ENCODE peak calls at places on chromosomes 13 and 19, in five cellular contexts. Z is WTC11, V is HCT116, K is H1, O is GM12878. F is an unnamed sample.

GRCh38 chr13:94481966-94482365 is 2.5 kb upstream of the DCT start:
- DNase-seq in Z (no peak), V (no peak), O (no peak), K (no peak), F (no peak)

GRCh38 chr13:40640845-40641458 is 25.5 kb downstream of the FOXO1 start:
- DNase-seq in V (no peak), O (no peak), Z (no peak), K (no peak), F (no peak)

GRCh38 chr19:8320564-8321066 is 560 bp downstream of the NDUFA7 start:
- DNase-seq in K (no peak), V (no peak), Z (no peak), O (no peak), F (no peak)

GRCh38 chr19:48990400-48990799 is 2.7 kb downstream of the GYS1 start:
- DNase-seq in Z (no peak), V (no peak), O (no peak), K (no peak), F (no peak)

GRCh38 chr19:6056282-6056741 is 54.0 kb downstream of the RFX2 start:
- DNase-seq in Z (no peak), V (no peak), K (no peak), O (no peak), F (no peak)

GRCh38 chr19:45767410-45767880 is 1.6 kb downstream of the SIX5 start:
- DNase-seq in O (no peak), V (no peak), Z (peak; percentile 69), K (no peak), F (peak; percentile 64)

GRCh38 chr13:25802579-25802978 is 249.2 kb downstream of the SHISA2 start:
- DNase-seq in V (no peak), K (no peak), O (no peak), Z (no peak), F (no peak)

GRCh38 chr13:32255744-32256120 is 59.4 kb downstream of the ZAR1L start:
- DNase-seq in Z (no peak), V (no peak), O (no peak), K (no peak), F (no peak)

GRCh38 chr13:112765734-112766133 is 75.9 kb downstream of the ATP11A start:
- DNase-seq in O (no peak), V (no peak), Z (no peak), K (no peak), F (peak; percentile 12)

GRCh38 chr13:51729853-51730553 is 74.0 kb downstream of the DHRS12 start:
- DNase-seq in O (no peak), V (no peak), K (no peak), Z (no peak), F (no peak)

GRCh38 chr13:109737606-109738005 is 48.8 kb downstream of the IRS2 start:
- DNase-seq in V (no peak), K (no peak), O (no peak), Z (no peak), F (no peak)

GRCh38 chr13:113726961-113727411 is 32.0 kb upstream of the TMEM255B start:
- DNase-seq in Z (no peak), O (no peak), V (no peak), K (no peak), F (no peak)

GRCh38 chr19:328025-328505 is 16.5 kb downstream of the MIER2 start:
- DNase-seq in V (peak; percentile 6), Z (no peak), O (no peak), K (no peak), F (no peak)

GRCh38 chr13:58165617-58166016 is 534.1 kb downstream of the PCDH17 start:
- DNase-seq in O (no peak), V (no peak), Z (no peak), K (no peak), F (no peak)

GRCh38 chr13:101829484-101829883 is 377.0 kb downstream of the ITGBL1 start:
- DNase-seq in Z (no peak), V (no peak), K (no peak), O (no peak), F (no peak)

GRCh38 chr19:40523322-40524047 is 53.2 kb upstream of the SHKBP1 start:
- DNase-seq in K (peak; percentile 87), O (no peak), Z (peak; percentile 87), V (peak; percentile 72), F (peak; percentile 88)

GRCh38 chr19:13055213-13056051 is 47.2 kb downstream of the LYL1 start:
- DNase-seq in V (no peak), Z (peak; percentile 61), K (peak; percentile 80), O (no peak), F (no peak)

GRCh38 chr13:49620170-49620621 is 8.1 kb upstream of the ARL11 start:
- DNase-seq in O (no peak), Z (no peak), V (no peak), K (no peak), F (no peak)

GRCh38 chr13:76350399-76350798 is 535.8 kb downstream of the KCTD12 start:
- DNase-seq in K (no peak), O (no peak), Z (no peak), V (no peak), F (no peak)

GRCh38 chr13:66021846-66022245 is 1208.3 kb downstream of the PCDH9 start:
- DNase-seq in V (no peak), Z (no peak), K (no peak), O (no peak), F (no peak)

GRCh38 chr19:46324277-46324676 is 22.6 kb upstream of the PPP5C start:
- DNase-seq in Z (no peak), O (no peak), V (no peak), K (no peak), F (no peak)

GRCh38 chr19:10000171-10000826 is 10.0 kb downstream of the COL5A3 start:
- DNase-seq in O (no peak), V (peak; percentile 62), Z (peak; percentile 84), K (peak; percentile 87), F (peak; percentile 85)

GRCh38 chr19:6723108-6723618 is 2.7 kb upstream of the C3 start:
- DNase-seq in K (no peak), Z (no peak), O (no peak), V (no peak), F (no peak)

GRCh38 chr19:39502640-39503417 is 4.1 kb downstream of the DLL3 start:
- DNase-seq in V (peak; percentile 66), O (no peak), K (peak; percentile 93), Z (peak; percentile 80), F (peak; percentile 90)

GRCh38 chr19:33168528-33168927 is 25.6 kb upstream of the LRP3 start:
- DNase-seq in V (no peak), Z (no peak), O (no peak), K (no peak), F (no peak)

GRCh38 chr13:113786262-113786841 is 27.3 kb downstream of the TMEM255B start:
- DNase-seq in Z (no peak), O (no peak), K (no peak), V (no peak), F (no peak)

GRCh38 chr19:38685666-38686529 is 38.4 kb downstream of the ACTN4 start:
- DNase-seq in O (no peak), Z (no peak), K (peak; percentile 63), V (peak; percentile 28), F (peak; percentile 44)

GRCh38 chr13:102073251-102073650 is 328.6 kb downstream of the FGF14 start:
- DNase-seq in V (no peak), O (no peak), K (no peak), Z (no peak), F (no peak)

GRCh38 chr13:21556051-21556450 is 47.9 kb downstream of the MICU2 start:
- DNase-seq in K (no peak), Z (no peak), V (no peak), O (no peak), F (no peak)

GRCh38 chr13:21557995-21558394 is 46.0 kb downstream of the MICU2 start:
- DNase-seq in Z (peak; percentile 15), K (no peak), V (peak; percentile 16), O (no peak), F (peak; percentile 29)
- TF ChIP-seq ATF3 in Z (no peak), K (no peak), V (no peak), O (no peak), F (no peak)

GRCh38 chr19:30314056-30314804 is 58.0 kb upstream of the ZNF536 start:
- DNase-seq in V (no peak), Z (no peak), K (no peak), O (no peak), F (no peak)
- TF ChIP-seq ATF3 in V (no peak), Z (no peak), K (no peak), O (no peak), F (no peak)

GRCh38 chr13:88896466-88896865 is 1225.3 kb downstream of the SLITRK5 start:
- DNase-seq in K (no peak), O (no peak), V (no peak), Z (no peak), F (no peak)
- TF ChIP-seq ATF3 in K (no peak), O (no peak), V (no peak), Z (no peak), F (no peak)

DNA sequence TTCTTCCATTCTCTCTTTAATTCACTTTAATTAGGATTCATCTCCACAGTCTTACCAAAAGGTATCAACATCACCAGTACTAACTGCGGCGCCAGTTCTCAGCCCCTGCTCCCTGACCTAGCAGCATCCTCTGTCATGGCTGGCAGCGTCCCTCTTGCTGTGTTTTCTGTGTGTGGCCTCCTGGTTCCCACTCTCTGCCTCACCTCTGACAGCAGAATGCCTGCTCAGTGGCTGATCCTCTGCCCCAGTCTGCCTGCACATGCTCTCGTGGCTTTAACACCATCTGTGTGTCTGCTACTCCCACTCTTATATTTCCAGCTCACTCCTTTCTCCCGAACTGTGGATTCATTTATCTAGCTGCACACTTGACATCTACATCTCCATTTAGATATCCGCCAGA is 341.5 kb downstream of the MTUS2 start:
- DNase-seq in O (no peak), V (no peak), Z (no peak), K (no peak), F (no peak)
- TF ChIP-seq ATF3 in O (no peak), V (no peak), Z (no peak), K (no peak), F (no peak)

DNA sequence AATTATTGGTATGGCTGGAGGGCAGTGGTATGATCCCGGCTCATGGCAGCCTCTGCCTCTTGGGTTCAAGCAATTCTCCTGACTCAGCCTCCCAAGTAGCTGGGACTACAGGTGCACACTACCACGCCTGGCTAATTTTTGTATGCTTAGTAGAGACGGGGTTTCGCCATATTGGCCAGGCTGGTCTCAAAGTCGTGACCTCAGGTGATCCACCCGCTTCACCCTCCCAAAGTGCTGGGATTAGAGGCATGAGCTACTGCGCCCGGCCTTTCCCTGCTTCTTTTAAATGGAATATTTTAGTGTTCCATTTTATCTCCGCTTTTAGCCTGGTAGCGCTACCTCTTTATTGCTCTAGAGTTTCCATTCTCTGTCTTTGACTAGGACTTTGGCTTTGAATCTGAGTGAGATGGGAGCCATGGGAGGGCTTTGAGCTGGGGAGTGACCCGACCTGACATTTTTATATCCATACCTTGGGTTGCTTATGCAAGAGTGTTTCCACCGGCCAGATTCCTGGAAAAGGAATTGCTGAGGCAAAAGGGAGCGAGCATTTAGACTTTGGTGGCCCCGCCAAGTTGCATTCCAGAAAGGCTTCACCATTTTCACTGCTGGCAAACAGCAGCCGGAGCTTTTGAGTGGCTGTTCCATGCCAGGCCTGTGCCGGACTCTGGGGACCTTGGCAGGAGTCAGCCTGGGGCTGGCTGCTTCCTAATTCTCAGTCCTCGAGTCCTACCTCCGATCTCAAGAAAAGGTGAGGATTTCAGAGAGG is 22.9 kb downstream of the BICRA start:
- DNase-seq in V (no peak), Z (no peak), O (no peak), K (no peak), F (no peak)
- TF ChIP-seq ATF3 in V (no peak), Z (no peak), O (no peak), K (no peak), F (no peak)

GRCh38 chr19:16587031-16588023 is 15.1 kb upstream of the SLC35E1 start:
- DNase-seq in V (no peak), Z (no peak), O (peak; percentile 84), K (no peak), F (no peak)
- TF ChIP-seq ATF3 in V (no peak), Z (no peak), O (no peak), K (no peak), F (no peak)

F was measured in K562.